ENCODE peak calls at places on chromosomes 4 and X, in eight cellular contexts. One of them, this sample, is unnamed.

GRCh38 chrX:154457491-154458115 is 478 bp upstream of the PLXNA3 start:
- DNase-seq in HFFc6: no peak
- DNase-seq in mucosa of descending colon: peak
- DNase-seq in AG09309: no peak
- DNase-seq in HFF-Myc: no peak
- DNase-seq in nephron progenitor cell: peak
- DNase-seq in B cell: peak
- DNase-seq in ascending aorta: no peak
- DNase-seq in this sample: peak

GRCh38 chrX:47643926-47644325 is 6.4 kb downstream of the ELK1 start:
- DNase-seq in ascending aorta: no peak
- DNase-seq in B cell: no peak
- DNase-seq in AG09309: no peak
- DNase-seq in HFF-Myc: no peak
- DNase-seq in mucosa of descending colon: no peak
- DNase-seq in nephron progenitor cell: no peak
- DNase-seq in HFFc6: no peak
- DNase-seq in this sample: no peak

GRCh38 chrX:107851215-107851614 is 25.5 kb downstream of the MID2 start:
- DNase-seq in mucosa of descending colon: no peak
- DNase-seq in AG09309: no peak
- DNase-seq in nephron progenitor cell: no peak
- DNase-seq in HFF-Myc: no peak
- DNase-seq in ascending aorta: no peak
- DNase-seq in B cell: no peak
- DNase-seq in HFFc6: peak
- DNase-seq in this sample: no peak

GRCh38 chrX:150536455-150537116 is 31.8 kb upstream of the MTM1 start:
- DNase-seq in ascending aorta: no peak
- DNase-seq in HFF-Myc: no peak
- DNase-seq in nephron progenitor cell: no peak
- DNase-seq in AG09309: no peak
- DNase-seq in B cell: no peak
- DNase-seq in HFFc6: no peak
- DNase-seq in mucosa of descending colon: no peak
- DNase-seq in this sample: no peak

GRCh38 chr4:27096142-27096824 is 235.6 kb downstream of the STIM2 start:
- DNase-seq in HFFc6: no peak
- DNase-seq in nephron progenitor cell: no peak
- DNase-seq in B cell: no peak
- DNase-seq in ascending aorta: no peak
- DNase-seq in mucosa of descending colon: no peak
- DNase-seq in HFF-Myc: no peak
- DNase-seq in AG09309: no peak
- DNase-seq in this sample: no peak

GRCh38 chr4:133320576-133321170 is 171.6 kb downstream of the PCDH10 start:
- DNase-seq in HFFc6: peak
- DNase-seq in mucosa of descending colon: peak
- DNase-seq in HFF-Myc: no peak
- DNase-seq in AG09309: no peak
- DNase-seq in nephron progenitor cell: peak
- DNase-seq in ascending aorta: no peak
- DNase-seq in B cell: no peak
- DNase-seq in this sample: peak

GRCh38 chr4:69156913-69157312 is 57.6 kb downstream of the UGT2B11 start:
- DNase-seq in HFFc6: no peak
- DNase-seq in HFF-Myc: no peak
- DNase-seq in mucosa of descending colon: peak
- DNase-seq in B cell: no peak
- DNase-seq in AG09309: no peak
- DNase-seq in ascending aorta: no peak
- DNase-seq in nephron progenitor cell: peak
- DNase-seq in this sample: peak

GRCh38 chr4:6332669-6333050 is 63.0 kb downstream of the WFS1 start:
- DNase-seq in mucosa of descending colon: no peak
- DNase-seq in ascending aorta: no peak
- DNase-seq in nephron progenitor cell: no peak
- DNase-seq in B cell: no peak
- DNase-seq in AG09309: no peak
- DNase-seq in HFFc6: no peak
- DNase-seq in HFF-Myc: no peak
- DNase-seq in this sample: no peak

GRCh38 chr4:38290360-38290759 is 330.2 kb downstream of the PTTG2 start:
- DNase-seq in HFF-Myc: peak
- DNase-seq in HFFc6: no peak
- DNase-seq in B cell: no peak
- DNase-seq in nephron progenitor cell: no peak
- DNase-seq in ascending aorta: no peak
- DNase-seq in AG09309: no peak
- DNase-seq in mucosa of descending colon: no peak
- DNase-seq in this sample: no peak

GRCh38 chr4:87363552-87363951 is 27.4 kb downstream of the HSD17B11 start:
- DNase-seq in mucosa of descending colon: no peak
- DNase-seq in HFF-Myc: no peak
- DNase-seq in AG09309: no peak
- DNase-seq in ascending aorta: no peak
- DNase-seq in B cell: no peak
- DNase-seq in HFFc6: peak
- DNase-seq in nephron progenitor cell: no peak
- DNase-seq in this sample: no peak

GRCh38 chrX:97597954-97598353 is 714.2 kb downstream of the RPA4 start:
- DNase-seq in nephron progenitor cell: no peak
- DNase-seq in B cell: no peak
- DNase-seq in AG09309: no peak
- DNase-seq in HFF-Myc: no peak
- DNase-seq in ascending aorta: no peak
- DNase-seq in HFFc6: no peak
- DNase-seq in mucosa of descending colon: no peak
- DNase-seq in this sample: no peak

GRCh38 chrX:65451663-65452062 is 82.9 kb downstream of the LAS1L start:
- DNase-seq in mucosa of descending colon: peak
- DNase-seq in AG09309: no peak
- DNase-seq in ascending aorta: no peak
- DNase-seq in B cell: peak
- DNase-seq in nephron progenitor cell: peak
- DNase-seq in HFFc6: peak
- DNase-seq in HFF-Myc: no peak
- DNase-seq in this sample: peak

GRCh38 chr4:2535386-2536192 is 858 bp upstream of the FAM193A start:
- DNase-seq in nephron progenitor cell: peak
- DNase-seq in HFFc6: no peak
- DNase-seq in mucosa of descending colon: peak
- DNase-seq in AG09309: no peak
- DNase-seq in HFF-Myc: no peak
- DNase-seq in B cell: peak
- DNase-seq in ascending aorta: no peak
- DNase-seq in this sample: peak

GRCh38 chr4:95061220-95061619 is 303.5 kb downstream of the BMPR1B start:
- DNase-seq in HFF-Myc: no peak
- DNase-seq in HFFc6: no peak
- DNase-seq in nephron progenitor cell: no peak
- DNase-seq in ascending aorta: no peak
- DNase-seq in B cell: no peak
- DNase-seq in mucosa of descending colon: no peak
- DNase-seq in AG09309: no peak
- DNase-seq in this sample: no peak

GRCh38 chr4:158827475-158828085 is 58.8 kb downstream of the FNIP2 start:
- DNase-seq in ascending aorta: no peak
- DNase-seq in AG09309: no peak
- DNase-seq in B cell: no peak
- DNase-seq in nephron progenitor cell: no peak
- DNase-seq in HFF-Myc: no peak
- DNase-seq in HFFc6: no peak
- DNase-seq in mucosa of descending colon: no peak
- DNase-seq in this sample: no peak

GRCh38 chrX:6852869-6853268 is 294.6 kb upstream of the STS start:
- DNase-seq in B cell: no peak
- DNase-seq in nephron progenitor cell: no peak
- DNase-seq in mucosa of descending colon: no peak
- DNase-seq in HFFc6: no peak
- DNase-seq in HFF-Myc: no peak
- DNase-seq in AG09309: no peak
- DNase-seq in ascending aorta: no peak
- DNase-seq in this sample: no peak

GRCh38 chr4:31557444-31557843 is 837.3 kb downstream of the PCDH7 start:
- DNase-seq in HFFc6: no peak
- DNase-seq in ascending aorta: no peak
- DNase-seq in mucosa of descending colon: no peak
- DNase-seq in AG09309: no peak
- DNase-seq in B cell: no peak
- DNase-seq in HFF-Myc: no peak
- DNase-seq in nephron progenitor cell: no peak
- DNase-seq in this sample: no peak

DNA sequence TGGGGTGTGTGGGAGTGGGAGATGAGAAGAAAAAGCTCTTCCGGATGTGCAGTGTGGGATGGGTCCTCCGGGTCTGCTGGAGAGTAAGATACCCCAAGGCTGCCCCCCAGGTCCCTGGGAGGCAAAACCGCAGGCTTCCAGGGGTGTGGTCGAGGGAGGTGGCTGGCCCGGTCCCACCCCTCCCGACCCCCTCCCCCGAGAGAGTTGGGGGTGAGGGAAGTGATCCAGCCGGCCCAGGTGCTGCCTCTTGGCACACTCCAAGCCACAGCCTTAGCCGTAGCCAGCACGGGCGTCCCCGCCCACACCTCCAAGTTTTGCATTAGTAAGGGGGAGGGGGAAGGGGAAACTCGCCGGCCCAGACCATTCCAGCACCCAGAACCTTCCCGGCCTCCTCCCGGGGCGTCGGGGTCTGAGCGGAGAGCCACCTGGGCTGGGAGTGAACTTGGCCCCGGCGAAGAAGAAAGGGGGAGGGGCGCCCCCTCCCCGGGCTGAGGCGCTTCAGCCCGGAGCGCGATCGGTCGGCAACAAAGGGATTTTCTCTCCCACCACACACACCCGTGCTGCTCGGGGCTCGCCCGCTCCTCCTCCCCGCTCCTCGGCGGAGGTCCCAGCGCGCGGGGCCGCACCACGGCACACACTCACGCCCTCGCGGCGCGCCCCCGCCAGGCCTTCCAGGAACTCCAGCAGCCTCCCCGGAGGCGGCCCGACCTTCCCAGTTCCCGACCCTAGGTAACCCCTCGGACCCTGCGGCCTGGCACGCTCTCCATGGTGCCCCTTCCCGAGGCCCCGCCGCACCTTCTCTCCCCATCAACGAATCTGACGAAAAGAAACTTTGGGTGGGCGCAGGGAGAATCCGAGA is 14.4 kb downstream of the BCOR start:
- DNase-seq in mucosa of descending colon: peak
- DNase-seq in HFFc6: no peak
- DNase-seq in ascending aorta: no peak
- DNase-seq in HFF-Myc: no peak
- DNase-seq in AG09309: no peak
- DNase-seq in nephron progenitor cell: peak
- DNase-seq in B cell: peak
- DNase-seq in this sample: peak
- TF ChIP-seq CTCF in mucosa of descending colon: no peak
- TF ChIP-seq CTCF in HFFc6: peak
- TF ChIP-seq CTCF in ascending aorta: peak
- TF ChIP-seq CTCF in HFF-Myc: no peak
- TF ChIP-seq CTCF in AG09309: no peak
- TF ChIP-seq CTCF in nephron progenitor cell: no peak
- TF ChIP-seq CTCF in B cell: no peak
- TF ChIP-seq CTCF in this sample: no peak

DNA sequence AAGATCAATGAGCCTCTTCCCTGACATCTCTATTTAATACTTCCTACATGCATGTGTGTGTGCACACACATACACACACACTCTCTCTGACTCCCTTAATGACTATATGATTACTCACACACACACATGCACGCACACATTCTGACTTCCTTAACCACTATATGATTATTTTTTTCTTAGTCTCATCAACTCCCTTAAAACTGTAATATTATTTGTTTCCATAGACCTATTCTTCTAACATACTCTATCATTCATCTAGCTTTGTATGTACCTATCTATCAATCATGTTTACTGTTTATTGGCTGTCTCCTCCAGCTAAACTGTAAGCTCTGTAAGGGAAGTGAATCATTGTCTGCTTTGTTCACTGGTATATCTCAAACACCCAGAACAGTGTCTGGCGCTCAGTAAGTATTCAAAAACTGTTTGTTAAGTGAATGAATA is 236.6 kb downstream of the RASL11B start:
- DNase-seq in B cell: no peak
- DNase-seq in mucosa of descending colon: no peak
- DNase-seq in ascending aorta: no peak
- DNase-seq in nephron progenitor cell: no peak
- DNase-seq in AG09309: peak
- DNase-seq in HFF-Myc: no peak
- DNase-seq in HFFc6: peak
- DNase-seq in this sample: no peak
- TF ChIP-seq CTCF in B cell: no peak
- TF ChIP-seq CTCF in mucosa of descending colon: no peak
- TF ChIP-seq CTCF in ascending aorta: no peak
- TF ChIP-seq CTCF in nephron progenitor cell: no peak
- TF ChIP-seq CTCF in AG09309: no peak
- TF ChIP-seq CTCF in HFF-Myc: no peak
- TF ChIP-seq CTCF in HFFc6: no peak
- TF ChIP-seq CTCF in this sample: no peak

GRCh38 chrX:145213504-145213903 is 33.8 kb upstream of the SPANXN1 start:
- DNase-seq in nephron progenitor cell: peak
- DNase-seq in HFF-Myc: no peak
- DNase-seq in mucosa of descending colon: peak
- DNase-seq in B cell: no peak
- DNase-seq in AG09309: no peak
- DNase-seq in HFFc6: no peak
- DNase-seq in ascending aorta: no peak
- DNase-seq in this sample: peak
- TF ChIP-seq CTCF in nephron progenitor cell: peak
- TF ChIP-seq CTCF in HFF-Myc: peak
- TF ChIP-seq CTCF in mucosa of descending colon: no peak
- TF ChIP-seq CTCF in B cell: no peak
- TF ChIP-seq CTCF in AG09309: peak
- TF ChIP-seq CTCF in HFFc6: peak
- TF ChIP-seq CTCF in ascending aorta: no peak
- TF ChIP-seq CTCF in this sample: no peak

DNA sequence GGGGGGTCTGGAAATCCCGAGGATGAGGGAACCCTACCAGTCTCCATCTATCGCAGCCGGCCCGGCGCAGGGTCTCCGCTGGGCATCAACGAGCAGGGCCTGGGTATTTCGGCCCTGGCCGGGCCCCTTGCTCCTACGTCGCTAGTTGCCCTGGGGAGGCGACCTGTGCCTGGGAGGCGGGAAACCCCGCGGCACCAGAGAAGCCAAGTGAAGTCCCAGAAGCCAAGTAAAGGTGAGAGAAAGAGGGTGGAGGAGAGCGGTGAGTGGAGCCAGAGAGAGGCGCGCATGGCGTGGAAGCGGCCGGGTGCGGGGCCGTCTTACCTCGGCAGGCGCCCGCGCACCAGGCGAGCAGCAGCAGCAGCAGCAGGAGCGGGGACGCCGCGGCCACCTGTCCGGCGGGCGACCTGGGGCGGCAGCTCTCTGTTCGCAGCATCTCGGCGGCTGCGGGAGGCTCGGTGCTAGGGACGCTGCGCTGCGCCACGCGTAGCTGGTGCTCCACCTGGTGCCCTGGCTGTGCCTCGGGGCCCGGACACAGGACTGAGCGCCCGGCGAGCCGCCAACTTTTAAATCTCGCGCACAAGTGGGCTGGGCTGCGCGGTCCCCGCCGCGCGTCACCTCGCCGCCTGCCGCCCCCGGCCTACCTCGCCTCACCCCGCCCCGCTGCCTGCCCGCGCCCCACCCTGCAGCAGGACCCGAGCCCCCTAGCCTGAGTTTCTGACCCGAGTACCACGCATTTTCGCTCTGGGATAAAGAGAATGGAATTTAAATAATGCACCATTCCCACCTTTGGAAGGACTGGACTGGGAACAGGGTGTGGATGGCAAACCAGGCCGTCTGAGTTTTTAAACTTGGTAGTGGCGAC is at the start of gene NMU:
- DNase-seq in mucosa of descending colon: peak
- DNase-seq in HFFc6: no peak
- DNase-seq in B cell: peak
- DNase-seq in AG09309: no peak
- DNase-seq in HFF-Myc: no peak
- DNase-seq in nephron progenitor cell: peak
- DNase-seq in ascending aorta: no peak
- DNase-seq in this sample: peak
- TF ChIP-seq CTCF in mucosa of descending colon: no peak
- TF ChIP-seq CTCF in HFFc6: no peak
- TF ChIP-seq CTCF in B cell: no peak
- TF ChIP-seq CTCF in AG09309: no peak
- TF ChIP-seq CTCF in HFF-Myc: no peak
- TF ChIP-seq CTCF in nephron progenitor cell: no peak
- TF ChIP-seq CTCF in ascending aorta: no peak
- TF ChIP-seq CTCF in this sample: no peak